ENCODE peak calls at places on chromosomes 16 and 17, in five cellular contexts. E, T, Y, F and A are unnamed samples.

GRCh38 chr17:2259769-2260536 is 43.6 kb downstream of the SMG6 start:
- DNase-seq in T (no peak), E (no peak), Y (no peak), F (no peak), A (no peak)

GRCh38 chr17:14940946-14941280 is 324.2 kb downstream of the PMP22 start:
- DNase-seq in F (no peak), Y (no peak), T (no peak), E (no peak), A (no peak)

GRCh38 chr16:50445603-50446250 is 76.9 kb upstream of the BRD7 start:
- DNase-seq in T (no peak), E (no peak), F (peak; percentile 72), Y (no peak), A (no peak)

GRCh38 chr16:52578007-52578828 is 31.3 kb upstream of the TOX3 start:
- DNase-seq in T (no peak), F (no peak), E (no peak), Y (no peak), A (no peak)

GRCh38 chr16:19102187-19102872 is 11.4 kb upstream of the ITPRIPL2 start:
- DNase-seq in F (no peak), T (no peak), Y (no peak), E (no peak), A (no peak)

GRCh38 chr17:79000396-79001189 is 9.0 kb downstream of the CANT1 start:
- DNase-seq in T (no peak), F (peak; percentile 43), Y (no peak), E (no peak), A (peak; percentile 45)

GRCh38 chr17:13646411-13646810 is 44.7 kb upstream of the HS3ST3A1 start:
- DNase-seq in F (no peak), E (no peak), Y (no peak), T (no peak), A (no peak)

GRCh38 chr16:1494129-1494640 is 1.0 kb downstream of the TELO2 start:
- DNase-seq in F (peak; percentile 86), T (peak; percentile 25), Y (peak; percentile 68), E (peak; percentile 20), A (peak; percentile 80)

GRCh38 chr17:696412-696811 is 18.2 kb downstream of the VPS53 start:
- DNase-seq in Y (no peak), T (no peak), F (no peak), E (no peak), A (no peak)

GRCh38 chr17:66760324-66760723 is 74.6 kb upstream of the CACNG5 start:
- DNase-seq in Y (no peak), F (no peak), E (no peak), T (no peak), A (no peak)

GRCh38 chr16:5024632-5025031 is 9.1 kb downstream of the NAGPA start:
- DNase-seq in E (peak; percentile 62), Y (no peak), T (no peak), F (peak; percentile 62), A (no peak)

GRCh38 chr17:28272166-28272565 is 46.8 kb upstream of the TMEM97 start:
- DNase-seq in T (no peak), Y (no peak), E (no peak), F (no peak), A (no peak)

GRCh38 chr17:61338874-61339478 is 60.7 kb upstream of the TBX2 start:
- DNase-seq in F (no peak), Y (no peak), T (no peak), E (no peak), A (no peak)

GRCh38 chr16:252366-253337 is 18.0 kb downstream of the FAM234A start:
- DNase-seq in T (no peak), E (no peak), Y (no peak), F (no peak), A (peak; percentile 24)